ENCODE peak calls at places on chromosomes 11 and 22, in four cellular contexts. B, K, P and L are unnamed samples.

GRCh38 chr22:18077639-18078328 is at the start of gene PEX26:
- DNase-seq in B (peak), K (peak), P (peak), L (peak)

GRCh38 chr11:2109541-2110019 is 29.6 kb downstream of the IGF2 start:
- DNase-seq in B (peak), K (no peak), P (no peak), L (no peak)

GRCh38 chr11:20477418-20478090 is 90.0 kb downstream of the PRMT3 start:
- DNase-seq in B (no peak), K (no peak), P (no peak), L (no peak)

GRCh38 chr22:37401861-37402506 is 25.3 kb downstream of the ELFN2 start:
- DNase-seq in B (no peak), K (no peak), P (no peak), L (no peak)

GRCh38 chr11:8098361-8098760 is 17.4 kb downstream of the TUB start:
- DNase-seq in B (no peak), K (no peak), P (no peak), L (no peak)

GRCh38 chr22:20436309-20437252 is 1.0 kb downstream of the SCARF2 start:
- DNase-seq in B (peak), K (peak), P (peak), L (no peak)

GRCh38 chr11:64844330-64845124 is at the start of gene CDC42BPG:
- DNase-seq in B (peak), K (peak), P (peak), L (no peak)

GRCh38 chr11:78812513-78813293 is 238.0 kb upstream of the NARS2 start:
- DNase-seq in B (no peak), K (no peak), P (no peak), L (no peak)

GRCh38 chr11:36266767-36267166 is 22.5 kb downstream of the COMMD9 start:
- DNase-seq in B (no peak), K (no peak), P (no peak), L (no peak)

GRCh38 chr11:8566613-8567210 is 27.3 kb downstream of the STK33 start:
- DNase-seq in B (peak), K (no peak), P (peak), L (peak)

GRCh38 chr11:73652856-73653559 is 6.6 kb downstream of the PLEKHB1 start:
- DNase-seq in B (no peak), K (no peak), P (no peak), L (no peak)
- TF ChIP-seq USF1 in B (no peak), K (no peak), P (no peak), L (no peak)

DNA sequence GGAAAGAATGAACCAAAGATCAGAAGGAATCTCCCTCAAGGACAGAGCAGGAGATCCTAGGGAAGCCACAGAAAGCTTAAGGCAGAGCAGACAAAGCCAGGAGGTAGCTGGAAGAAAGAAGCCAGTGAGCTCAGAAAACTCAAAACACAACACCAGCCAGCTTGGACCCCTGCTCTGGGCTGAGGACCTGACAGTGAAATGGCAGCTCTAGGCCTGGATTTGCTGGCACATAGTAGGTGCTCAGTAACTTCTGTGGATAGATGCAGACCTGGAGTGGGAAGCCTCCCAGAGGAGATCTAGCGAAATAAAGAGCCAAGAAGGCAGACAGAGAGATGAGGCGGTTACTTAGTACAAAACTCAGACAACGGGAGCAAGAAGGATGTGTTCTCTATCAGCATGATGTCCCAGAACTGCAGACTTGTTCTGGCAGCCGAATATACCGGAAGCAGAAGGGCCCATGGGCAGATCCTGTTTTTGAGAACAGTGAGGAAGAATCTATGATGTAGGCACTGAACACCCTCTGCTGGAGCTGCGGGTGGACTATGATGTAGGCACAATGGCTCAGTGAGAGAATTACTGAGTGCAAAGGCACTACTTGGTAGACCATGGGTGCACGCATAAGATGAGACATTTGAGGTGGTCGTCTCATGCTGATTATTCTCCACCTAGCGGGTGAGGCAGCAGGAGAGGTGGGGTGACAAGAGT is 4.8 kb downstream of the ROBO4 start:
- DNase-seq in B (peak), K (no peak), P (no peak), L (no peak)
- TF ChIP-seq USF1 in B (no peak), K (no peak), P (no peak), L (no peak)

GRCh38 chr22:50735739-50736030 is 2.3 kb upstream of the ACR start:
- DNase-seq in B (no peak), K (no peak), P (no peak), L (no peak)

GRCh38 chr22:50739279-50739691 is 1.3 kb downstream of the ACR start:
- DNase-seq in B (no peak), K (peak), P (no peak), L (no peak)

GRCh38 chr22:50737728-50738648 is at the start of gene ACR:
- DNase-seq in B (no peak), K (peak), P (no peak), L (no peak)

GRCh38 chr22:50738649-50739227 is 734 bp downstream of the ACR start:
- DNase-seq in B (no peak), K (no peak), P (no peak), L (no peak)

DNA sequence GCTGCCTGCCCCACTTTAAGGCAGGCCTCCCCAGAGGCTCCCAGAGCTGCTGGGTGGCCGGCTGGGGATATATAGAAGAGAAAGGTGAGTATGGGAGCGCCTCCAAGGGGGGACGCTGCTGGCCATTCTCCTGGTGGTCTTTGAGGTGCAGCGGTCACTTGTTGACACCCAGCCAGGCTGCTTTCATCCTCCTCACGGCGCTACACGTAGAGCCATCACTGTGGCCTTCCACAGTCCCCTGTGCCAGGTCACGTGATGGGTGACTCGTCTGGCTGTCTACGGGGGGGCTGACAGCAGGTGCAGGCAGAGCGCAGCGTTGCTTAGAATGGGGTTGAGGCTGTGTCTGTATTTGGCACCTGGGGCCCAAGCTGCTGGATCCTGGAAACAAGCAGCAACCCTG is 1.9 kb downstream of the ACR start:
- DNase-seq in B (no peak), K (no peak), P (no peak), L (no peak)
- TF ChIP-seq USF1 in B (peak), K (no peak), P (peak), L (peak)

GRCh38 chr22:39234867-39235687 is 9.7 kb downstream of the PDGFB start:
- DNase-seq in B (no peak), K (no peak), P (no peak), L (no peak)
- TF ChIP-seq USF1 in B (no peak), K (no peak), P (no peak), L (no peak)

GRCh38 chr11:62245271-62245753 is 3.3 kb downstream of the SCGB1D2 start:
- DNase-seq in B (peak), K (peak), P (peak), L (no peak)
- TF ChIP-seq USF1 in B (no peak), K (no peak), P (no peak), L (no peak)

GRCh38 chr22:27879923-27880322 is 39.1 kb downstream of the PITPNB start:
- DNase-seq in B (peak), K (no peak), P (peak), L (no peak)
- TF ChIP-seq USF1 in B (no peak), K (no peak), P (no peak), L (no peak)